ENCODE peak calls at places on chromosomes 2 and 18, in five cellular contexts. Y is stimulated activated CD4-positive, alpha-beta T cell treated with anti-CD3 and anti-CD28 coated beads, Interleukin-2, amount 100 ng/mL, for 48 hours; E is GM12891; F is T follicular helper cell; U is upper lobe of right lung. G is an unnamed sample.

GRCh38 chr2:130288467-130289403 is 54.0 kb upstream of the IMP4 start:
- DNase-seq in Y (no peak), E (no peak), F (no peak), U (no peak), G (no peak)

GRCh38 chr2:134170269-134170668 is 83.6 kb upstream of the MGAT5 start:
- DNase-seq in Y (no peak), E (no peak), F (no peak), U (no peak), G (no peak)

GRCh38 chr18:69491576-69491975 is 90.9 kb downstream of the DOK6 start:
- DNase-seq in Y (no peak), E (no peak), F (no peak), U (no peak), G (no peak)

GRCh38 chr18:70024088-70024487 is 76.4 kb upstream of the CD226 start:
- DNase-seq in Y (no peak), E (no peak), F (no peak), U (no peak), G (no peak)

GRCh38 chr2:112690853-112691390 is 29.9 kb upstream of the NT5DC4 start:
- DNase-seq in Y (peak; percentile 45), E (no peak), F (peak; percentile 40), U (peak; percentile 91), G (peak; percentile 78)

GRCh38 chr2:108945969-108946368 is 43.1 kb downstream of the EDAR start:
- DNase-seq in Y (no peak), E (no peak), F (no peak), U (no peak), G (no peak)

GRCh38 chr2:85743304-85743978 is 10.3 kb upstream of the ATOH8 start:
- DNase-seq in Y (no peak), E (no peak), F (no peak), U (peak; percentile 56), G (no peak)

GRCh38 chr2:199757466-199757865 is 93.5 kb downstream of the FTCDNL1 start:
- DNase-seq in Y (no peak), E (no peak), F (no peak), U (peak; percentile 70), G (no peak)

GRCh38 chr18:62418258-62418657 is 93.1 kb downstream of the TNFRSF11A start:
- DNase-seq in Y (no peak), E (no peak), F (no peak), U (no peak), G (peak; percentile 13)

GRCh38 chr2:15472133-15472532 is 89.0 kb downstream of the NBAS start:
- DNase-seq in Y (no peak), E (no peak), F (no peak), U (no peak), G (no peak)

GRCh38 chr2:170873035-170873692 is 55.9 kb upstream of the GORASP2 start:
- DNase-seq in Y (peak; percentile 80), E (peak; percentile 66), F (peak; percentile 53), U (peak; percentile 82), G (peak; percentile 63)

GRCh38 chr2:27707462-27708256 is 44.0 kb downstream of the SLC4A1AP start:
- DNase-seq in Y (no peak), E (no peak), F (no peak), U (no peak), G (peak; percentile 63)

GRCh38 chr2:129760669-129761068 is 218.8 kb upstream of the RAB6C start:
- DNase-seq in Y (no peak), E (no peak), F (no peak), U (no peak), G (peak; percentile 47)

GRCh38 chr2:144350151-144350802 is 169.6 kb downstream of the ZEB2 start:
- DNase-seq in Y (no peak), E (no peak), F (no peak), U (no peak), G (no peak)

GRCh38 chr2:45210466-45211195 is 201.4 kb upstream of the SIX2 start:
- DNase-seq in Y (no peak), E (no peak), F (no peak), U (no peak), G (no peak)

GRCh38 chr2:20074001-20074648 is 22.7 kb upstream of the LAPTM4A start:
- DNase-seq in Y (no peak), E (no peak), F (no peak), U (no peak), G (no peak)

GRCh38 chr18:79442508-79443221 is 46.9 kb downstream of the NFATC1 start:
- DNase-seq in Y (no peak), E (no peak), F (no peak), U (no peak), G (no peak)

GRCh38 chr18:51647346-51647745 is 449.9 kb upstream of the MEX3C start:
- DNase-seq in Y (no peak), E (no peak), F (no peak), U (no peak), G (no peak)

GRCh38 chr2:160224060-160224459 is 24.0 kb upstream of the ITGB6 start:
- DNase-seq in Y (no peak), E (peak; percentile 54), F (no peak), U (no peak), G (no peak)

GRCh38 chr2:10141736-10142639 is 19.4 kb downstream of the RRM2 start:
- DNase-seq in Y (no peak), E (peak; percentile 61), F (no peak), U (no peak), G (no peak)

GRCh38 chr2:45612741-45613140 is 1.7 kb upstream of the SRBD1 start:
- DNase-seq in Y (no peak), E (no peak), F (no peak), U (no peak), G (no peak)

GRCh38 chr2:177545981-177546600 is 153.5 kb downstream of the AGPS start:
- DNase-seq in Y (no peak), E (no peak), F (no peak), U (no peak), G (no peak)

GRCh38 chr18:50143295-50143694 is 51.7 kb downstream of the MYO5B start:
- DNase-seq in Y (no peak), E (no peak), F (no peak), U (no peak), G (no peak)

GRCh38 chr2:160332318-160332717 is 132.2 kb upstream of the ITGB6 start:
- DNase-seq in Y (no peak), E (no peak), F (no peak), U (no peak), G (no peak)

GRCh38 chr2:207474871-207475485 is 54.8 kb upstream of the CREB1 start:
- DNase-seq in Y (peak; percentile 47), E (no peak), F (no peak), U (no peak), G (no peak)

GRCh38 chr2:75703617-75704016 is 7.1 kb downstream of the GCFC2 start:
- DNase-seq in Y (no peak), E (no peak), F (no peak), U (no peak), G (no peak)

GRCh38 chr2:1623906-1624445 is 120.3 kb downstream of the PXDN start:
- DNase-seq in Y (no peak), E (no peak), F (no peak), U (peak; percentile 35), G (no peak)

GRCh38 chr2:109129356-109129920 is 433 bp downstream of the SH3RF3 start:
- DNase-seq in Y (peak; percentile 32), E (peak; percentile 50), F (no peak), U (no peak), G (no peak)

GRCh38 chr18:24995056-24995455 is 356.9 kb downstream of the ZNF521 start:
- DNase-seq in Y (no peak), E (no peak), F (no peak), U (no peak), G (no peak)

GRCh38 chr2:45166229-45166890 is 157.1 kb upstream of the SIX2 start:
- DNase-seq in Y (no peak), E (no peak), F (no peak), U (no peak), G (no peak)

GRCh38 chr2:106158871-106159270 is 35.2 kb downstream of the UXS1 start:
- DNase-seq in Y (no peak), E (no peak), F (peak; percentile 56), U (no peak), G (no peak)

GRCh38 chr2:235611337-235611736 is 117.5 kb downstream of the AGAP1 start:
- DNase-seq in Y (no peak), E (no peak), F (no peak), U (no peak), G (no peak)

GRCh38 chr2:136247204-136247990 is 129.4 kb upstream of the CXCR4 start:
- DNase-seq in Y (peak; percentile 45), E (no peak), F (no peak), U (no peak), G (peak; percentile 76)

GRCh38 chr2:114729025-114729424 is 286.6 kb downstream of the DPP10 start:
- DNase-seq in Y (no peak), E (no peak), F (no peak), U (no peak), G (no peak)

GRCh38 chr2:157620956-157621355 is 7.7 kb downstream of the ACVR1C start:
- DNase-seq in Y (no peak), E (no peak), F (no peak), U (no peak), G (no peak)

G was measured in right atrium auricular region.